ENCODE peak calls at places on chromosome 4, in ten cellular contexts. H, B, T, P, S, V, D, W, M and Z are unnamed samples.

GRCh38 chr4:168724960-168725359 is 228.1 kb downstream of the PALLD start:
- DNase-seq in H (peak; percentile 39), B (no peak), T (no peak), P (no peak), S (no peak), V (no peak), D (no peak), W (no peak), M (no peak), Z (no peak)

GRCh38 chr4:24557036-24558022 is 27.0 kb downstream of the DHX15 start:
- DNase-seq in H (peak; percentile 27), B (no peak), T (no peak), P (no peak), S (no peak), V (no peak), D (no peak), W (no peak), M (no peak), Z (no peak)

GRCh38 chr4:146514651-146515379 is 6.9 kb downstream of the SLC10A7 start:
- DNase-seq in H (no peak), B (no peak), T (no peak), P (no peak), S (no peak), V (no peak), D (no peak), W (no peak), M (no peak), Z (no peak)

GRCh38 chr4:127586922-127587571 is 45.7 kb upstream of the INTU start:
- DNase-seq in H (peak; percentile 55), B (no peak), T (no peak), P (no peak), S (peak; percentile 50), V (peak; percentile 44), D (no peak), W (no peak), M (no peak), Z (peak; percentile 49)

GRCh38 chr4:99290848-99291786 is at the start of gene ADH1A:
- DNase-seq in H (no peak), B (no peak), T (no peak), P (no peak), S (no peak), V (no peak), D (no peak), W (no peak), M (no peak), Z (no peak)

GRCh38 chr4:176638992-176639391 is 153.7 kb downstream of the VEGFC start:
- DNase-seq in H (peak; percentile 68), B (no peak), T (no peak), P (no peak), S (no peak), V (no peak), D (no peak), W (no peak), M (no peak), Z (no peak)

GRCh38 chr4:103303011-103303410 is 104.9 kb upstream of the CENPE start:
- DNase-seq in H (peak; percentile 60), B (no peak), T (no peak), P (no peak), S (no peak), V (no peak), D (no peak), W (no peak), M (no peak), Z (peak; percentile 9)

GRCh38 chr4:139913995-139914394 is 240.0 kb downstream of the MAML3 start:
- DNase-seq in H (no peak), B (no peak), T (no peak), P (no peak), S (no peak), V (no peak), D (no peak), W (no peak), M (no peak), Z (no peak)

GRCh38 chr4:183118585-183118984 is 19.5 kb downstream of the WWC2 start:
- DNase-seq in H (peak; percentile 79), B (no peak), T (no peak), P (no peak), S (no peak), V (no peak), D (no peak), W (no peak), M (no peak), Z (peak; percentile 34)

GRCh38 chr4:139191373-139191772 is 14.4 kb upstream of the ELF2 start:
- DNase-seq in H (no peak), B (no peak), T (no peak), P (no peak), S (no peak), V (no peak), D (no peak), W (no peak), M (no peak), Z (no peak)

GRCh38 chr4:159047478-159048165 is 55.3 kb upstream of the RAPGEF2 start:
- DNase-seq in H (peak; percentile 9), B (no peak), T (no peak), P (no peak), S (no peak), V (no peak), D (no peak), W (no peak), M (no peak), Z (no peak)

GRCh38 chr4:185817403-185817818 is 5.4 kb upstream of the SORBS2 start:
- DNase-seq in H (no peak), B (no peak), T (no peak), P (no peak), S (peak; percentile 92), V (no peak), D (no peak), W (no peak), M (no peak), Z (no peak)

GRCh38 chr4:111046811-111047210 is 423.9 kb upstream of the PITX2 start:
- DNase-seq in H (no peak), B (no peak), T (no peak), P (no peak), S (no peak), V (no peak), D (no peak), W (no peak), M (no peak), Z (no peak)

GRCh38 chr4:48546336-48546735 is 56.3 kb downstream of the ZAR1 start:
- DNase-seq in H (no peak), B (no peak), T (no peak), P (no peak), S (peak; percentile 37), V (peak; percentile 50), D (no peak), W (no peak), M (peak; percentile 25), Z (peak; percentile 43)